ENCODE peak calls at places on chromosomes 11 and 22, in five cellular contexts. G is EH, I is NCI-H774, Z is kidney glomerular epithelial cell, E is AG04450. J is an unnamed sample.

GRCh38 chr11:8867035-8867434 is 44.0 kb upstream of the AKIP1 start:
- DNase-seq in Z (no peak), I (no peak), G (peak; percentile 64), E (no peak), J (peak; percentile 73)

GRCh38 chr11:30717621-30718020 is 131.5 kb upstream of the MPPED2 start:
- DNase-seq in E (no peak), I (no peak), Z (no peak), G (no peak), J (no peak)

GRCh38 chr22:25909988-25910387 is 168.0 kb downstream of the MYO18B start:
- DNase-seq in I (no peak), Z (no peak), G (no peak), E (no peak), J (no peak)

GRCh38 chr22:22425366-22425765 is 83.2 kb downstream of the ZNF280B start:
- DNase-seq in I (peak; percentile 3), E (no peak), G (no peak), Z (no peak), J (no peak)

GRCh38 chr11:74988541-74989268 is at the start of gene NEU3:
- DNase-seq in I (peak; percentile 84), Z (peak; percentile 68), E (peak; percentile 29), G (peak; percentile 83), J (peak; percentile 76)

GRCh38 chr11:3807856-3808845 is at the start of gene PGAP2:
- DNase-seq in Z (peak; percentile 75), E (no peak), G (peak; percentile 66), I (peak; percentile 64), J (peak; percentile 53)

GRCh38 chr11:76314741-76315090 is 66.2 kb downstream of the THAP12 start:
- DNase-seq in I (no peak), G (peak; percentile 70), Z (peak; percentile 45), E (no peak), J (peak; percentile 65)

GRCh38 chr11:111541209-111542061 is 915 bp downstream of the LAYN start:
- DNase-seq in I (no peak), G (peak; percentile 98), Z (peak; percentile 53), E (peak; percentile 63), J (peak; percentile 91)

GRCh38 chr22:19400881-19401280 is 30.7 kb downstream of the HIRA start:
- DNase-seq in I (no peak), E (no peak), Z (no peak), G (no peak), J (no peak)